ENCODE peak calls at places on chromosomes 2 and 18, in ten cellular contexts. B, M, C, F, K, P, U, X, E and Q are unnamed samples.
A peak's percentile ranks its signal among the peaks of the same experiment; 100 is the strongest.

GRCh38 chr2:181036848-181037603 is 56.6 kb downstream of the UBE2E3 start:
- DNase-seq in K (no peak), B (peak; percentile 90), C (no peak), F (peak; percentile 53), P (peak; percentile 55), M (no peak), U (no peak), X (peak; percentile 66), E (peak; percentile 7), Q (no peak)

GRCh38 chr2:71669628-71670429 is 216.5 kb downstream of the DYSF start:
- DNase-seq in P (no peak), M (no peak), K (no peak), X (no peak), C (no peak), U (no peak), B (no peak), F (no peak), E (no peak), Q (no peak)

GRCh38 chr18:80183273-80184050 is 63.9 kb downstream of the PARD6G start:
- DNase-seq in X (no peak), E (no peak), C (no peak), K (no peak), B (no peak), M (no peak), P (no peak), U (peak; percentile 13), F (no peak), Q (no peak)

GRCh38 chr2:157592983-157593382 is 35.7 kb downstream of the ACVR1C start:
- DNase-seq in B (peak; percentile 48), U (no peak), F (peak; percentile 23), P (no peak), X (no peak), C (no peak), E (peak; percentile 86), M (no peak), K (no peak), Q (no peak)

GRCh38 chr2:225052703-225053102 is 10.4 kb upstream of the DOCK10 start:
- DNase-seq in U (no peak), K (no peak), P (no peak), C (peak; percentile 41), M (no peak), E (peak; percentile 2), B (no peak), X (no peak), F (no peak), Q (no peak)

GRCh38 chr2:62306751-62307468 is 111.0 kb downstream of the B3GNT2 start:
- DNase-seq in K (peak; percentile 15), M (no peak), X (no peak), U (peak; percentile 64), B (peak; percentile 39), P (no peak), C (peak; percentile 23), E (peak; percentile 82), F (no peak), Q (no peak)

GRCh38 chr18:73691118-73691517 is 456.5 kb downstream of the FBXO15 start:
- DNase-seq in M (no peak), X (peak; percentile 81), E (peak; percentile 18), K (no peak), C (no peak), U (no peak), F (peak; percentile 16), P (peak; percentile 42), B (peak; percentile 86), Q (no peak)

GRCh38 chr2:212530991-212531390 is 7.6 kb downstream of the ERBB4 start:
- DNase-seq in C (no peak), F (no peak), U (no peak), E (no peak), M (no peak), K (no peak), B (no peak), X (no peak), P (no peak), Q (no peak)

GRCh38 chr2:112204411-112204810 is 50.4 kb downstream of the ZC3H8 start:
- DNase-seq in E (no peak), K (no peak), P (no peak), U (peak; percentile 21), F (no peak), C (no peak), B (peak; percentile 43), X (no peak), M (no peak), Q (no peak)

GRCh38 chr2:176589287-176589686 is 320.0 kb downstream of the MTX2 start:
- DNase-seq in M (no peak), P (no peak), X (no peak), K (no peak), F (no peak), U (no peak), E (no peak), B (no peak), C (no peak), Q (no peak)

GRCh38 chr2:218856896-218857243 is 2.7 kb upstream of the WNT6 start:
- DNase-seq in E (no peak), X (no peak), F (no peak), C (no peak), B (no peak), M (peak; percentile 5), P (no peak), U (no peak), K (no peak), Q (no peak)

GRCh38 chr2:218368621-218369153 is 12.0 kb downstream of the CATIP start:
- DNase-seq in U (peak; percentile 79), E (peak; percentile 61), C (no peak), B (no peak), F (no peak), X (no peak), M (peak; percentile 84), P (no peak), K (no peak), Q (peak; percentile 35)

GRCh38 chr18:3826021-3826420 is 376.0 kb downstream of the TGIF1 start:
- DNase-seq in C (no peak), K (no peak), E (no peak), B (no peak), X (no peak), U (no peak), F (no peak), M (no peak), P (no peak), Q (no peak)

GRCh38 chr2:60347781-60348180 is 205.7 kb downstream of the BCL11A start:
- DNase-seq in P (no peak), K (no peak), F (no peak), E (no peak), U (no peak), B (no peak), X (no peak), M (no peak), C (no peak), Q (no peak)

GRCh38 chr18:75433098-75433497 is 5.6 kb upstream of the SMIM21 start:
- DNase-seq in C (no peak), K (no peak), X (no peak), E (no peak), F (no peak), B (no peak), U (no peak), M (peak; percentile 31), P (no peak), Q (no peak)

GRCh38 chr18:39523281-39523680 is 1957.7 kb upstream of the CELF4 start:
- DNase-seq in F (peak; percentile 17), M (no peak), X (peak; percentile 61), C (no peak), B (peak; percentile 73), U (no peak), P (no peak), K (no peak), E (no peak), Q (no peak)

GRCh38 chr2:85753525-85754312 is at the start of gene ATOH8:
- DNase-seq in E (peak; percentile 91), P (no peak), C (peak; percentile 13), K (no peak), U (peak; percentile 79), X (peak; percentile 57), B (peak; percentile 70), M (peak; percentile 96), F (no peak), Q (peak; percentile 20)

GRCh38 chr2:228731517-228731916 is 539.6 kb downstream of the PID1 start:
- DNase-seq in C (no peak), U (no peak), P (peak; percentile 76), K (no peak), E (no peak), B (peak; percentile 96), M (no peak), F (peak; percentile 68), X (peak; percentile 70), Q (no peak)

GRCh38 chr18:34600118-34600517 is 110.0 kb upstream of the DTNA start:
- DNase-seq in B (peak; percentile 3), X (no peak), P (no peak), C (no peak), E (no peak), K (no peak), U (no peak), F (no peak), M (no peak), Q (no peak)

GRCh38 chr2:145752091-145752806 is 1232.3 kb upstream of the ZEB2 start:
- DNase-seq in E (peak; percentile 40), M (peak; percentile 2), B (peak; percentile 81), F (peak; percentile 50), K (no peak), C (peak; percentile 27), P (peak; percentile 76), U (peak; percentile 34), X (peak; percentile 69), Q (no peak)

GRCh38 chr2:191538334-191538910 is 139.5 kb upstream of the NABP1 start:
- DNase-seq in X (no peak), E (no peak), K (no peak), F (no peak), C (no peak), B (no peak), M (no peak), U (no peak), P (no peak), Q (no peak)